ENCODE peak calls at places on chromosomes 13 and 19, in six cellular contexts. O, Y, Q, K, D and V are unnamed samples.

GRCh38 chr13:31048521-31048920 is 113.2 kb downstream of the HSPH1 start:
- DNase-seq in O (no peak), Y (no peak), Q (no peak), K (no peak), D (no peak), V (no peak)

GRCh38 chr19:17398902-17399527 is 5.0 kb upstream of the CCDC194 start:
- DNase-seq in O (no peak), Y (no peak), Q (no peak), K (no peak), D (no peak), V (no peak)

GRCh38 chr13:76939215-76939614 is 9.1 kb upstream of the ACOD1 start:
- DNase-seq in O (no peak), Y (no peak), Q (peak), K (no peak), D (peak), V (no peak)

GRCh38 chr19:39842693-39843435 is 3.3 kb downstream of the FBL start:
- DNase-seq in O (no peak), Y (no peak), Q (no peak), K (no peak), D (no peak), V (no peak)

GRCh38 chr13:113428871-113429607 is 24.2 kb downstream of the ADPRHL1 start:
- DNase-seq in O (no peak), Y (no peak), Q (no peak), K (no peak), D (no peak), V (no peak)

GRCh38 chr19:53864308-53864836 is 3.3 kb upstream of the MYADM start:
- DNase-seq in O (no peak), Y (no peak), Q (no peak), K (no peak), D (peak), V (peak)

GRCh38 chr19:13024126-13024957 is 29.1 kb downstream of the NFIX start:
- DNase-seq in O (no peak), Y (peak), Q (no peak), K (no peak), D (peak), V (no peak)

GRCh38 chr13:32883501-32883900 is 132.7 kb upstream of the KL start:
- DNase-seq in O (no peak), Y (peak), Q (peak), K (no peak), D (no peak), V (peak)

GRCh38 chr19:6062961-6063575 is 47.2 kb downstream of the RFX2 start:
- DNase-seq in O (no peak), Y (no peak), Q (no peak), K (no peak), D (no peak), V (no peak)

GRCh38 chr13:29771247-29771646 is 79.2 kb downstream of the UBL3 start:
- DNase-seq in O (no peak), Y (peak), Q (peak), K (no peak), D (peak), V (peak)

GRCh38 chr19:32317045-32317444 is 28.4 kb upstream of the ZNF507 start:
- DNase-seq in O (no peak), Y (no peak), Q (no peak), K (no peak), D (no peak), V (no peak)

GRCh38 chr13:113014752-113015745 is 46.0 kb downstream of the MCF2L start:
- DNase-seq in O (no peak), Y (no peak), Q (no peak), K (no peak), D (no peak), V (no peak)

GRCh38 chr19:46197314-46198070 is 32.0 kb upstream of the IGFL1 start:
- DNase-seq in O (no peak), Y (no peak), Q (no peak), K (no peak), D (no peak), V (no peak)

GRCh38 chr13:70856025-70856424 is 747.8 kb upstream of the KLHL1 start:
- DNase-seq in O (no peak), Y (no peak), Q (no peak), K (no peak), D (no peak), V (no peak)

GRCh38 chr19:29785955-29786589 is 25.7 kb upstream of the CCNE1 start:
- DNase-seq in O (no peak), Y (no peak), Q (no peak), K (no peak), D (no peak), V (no peak)

GRCh38 chr13:37109080-37109678 is 3.7 kb upstream of the CSNK1A1L start:
- DNase-seq in O (no peak), Y (peak), Q (peak), K (peak), D (peak), V (peak)

GRCh38 chr13:61988810-61989209 is 573.2 kb upstream of the PCDH20 start:
- DNase-seq in O (no peak), Y (no peak), Q (no peak), K (no peak), D (no peak), V (no peak)

GRCh38 chr19:23070353-23070781 is 46.5 kb upstream of the ZNF730 start:
- DNase-seq in O (no peak), Y (peak), Q (peak), K (no peak), D (no peak), V (no peak)

GRCh38 chr19:58385313-58386165 is 1.5 kb upstream of the RPS5 start:
- DNase-seq in O (no peak), Y (no peak), Q (no peak), K (no peak), D (no peak), V (no peak)

GRCh38 chr13:81929988-81930387 is 1589.1 kb upstream of the SPRY2 start:
- DNase-seq in O (no peak), Y (peak), Q (peak), K (no peak), D (peak), V (peak)

GRCh38 chr19:28184997-28185396 is 1028.0 kb downstream of the UQCRFS1 start:
- DNase-seq in O (no peak), Y (no peak), Q (no peak), K (no peak), D (no peak), V (no peak)

GRCh38 chr19:42274065-42274682 is 5.1 kb downstream of the CIC start:
- DNase-seq in O (no peak), Y (no peak), Q (no peak), K (no peak), D (no peak), V (no peak)

GRCh38 chr13:48070942-48071341 is 24.0 kb downstream of the MED4 start:
- DNase-seq in O (no peak), Y (no peak), Q (no peak), K (no peak), D (no peak), V (no peak)